ENCODE peak calls at places on chromosomes 5 and 9, in five cellular contexts. H is activated T-cell treated with anti-CD3 and anti-CD28 coated beads for 1 hour, J is neural progenitor cell, L is hippocampal formation, P is NCI-H2171. W is an unnamed sample.

GRCh38 chr9:122356627-122357026 is 14.2 kb upstream of the PTGS1 start:
- DNase-seq in H (no peak), J (peak), P (no peak), L (no peak), W (no peak)

GRCh38 chr5:2282034-2282690 is 399.4 kb upstream of the IRX4 start:
- DNase-seq in L (no peak), H (no peak), P (no peak), J (peak), W (no peak)

GRCh38 chr9:91403665-91404543 is 19.7 kb downstream of the NFIL3 start:
- DNase-seq in J (no peak), P (no peak), H (no peak), L (no peak), W (no peak)

GRCh38 chr5:145718956-145719355 is 116.2 kb downstream of the PRELID2 start:
- DNase-seq in L (no peak), P (no peak), J (peak), H (no peak), W (peak)

GRCh38 chr5:160504906-160505305 is 83.3 kb downstream of the PTTG1 start:
- DNase-seq in P (no peak), H (no peak), L (no peak), J (no peak), W (no peak)

GRCh38 chr5:117433841-117434240 is 859.2 kb upstream of the SEMA6A start:
- DNase-seq in J (no peak), L (no peak), H (no peak), P (no peak), W (no peak)

GRCh38 chr9:99919930-99920329 is 13.5 kb downstream of the STX17 start:
- DNase-seq in P (no peak), L (no peak), J (no peak), H (no peak), W (no peak)

GRCh38 chr9:13975628-13976250 is 338.2 kb downstream of the NFIB start:
- DNase-seq in P (no peak), J (no peak), L (no peak), H (no peak), W (no peak)